ENCODE peak calls at places on chromosomes 5 and 9, in six cellular contexts. One of them, this sample, is unnamed.

GRCh38 chr5:93956006-93956405 is 214.6 kb upstream of the POU5F2 start:
- DNase-seq in omental fat pad: no peak
- DNase-seq in retinal pigment epithelial cell: no peak
- DNase-seq in GM12864: no peak
- DNase-seq in body of pancreas: no peak
- DNase-seq in GM13977: no peak
- DNase-seq in this sample: no peak

GRCh38 chr5:66828551-66829421 is 232.6 kb downstream of the MAST4 start:
- DNase-seq in omental fat pad: peak
- DNase-seq in retinal pigment epithelial cell: peak
- DNase-seq in GM12864: no peak
- DNase-seq in body of pancreas: peak
- DNase-seq in GM13977: no peak
- DNase-seq in this sample: no peak

GRCh38 chr5:129771058-129771838 is 23.4 kb downstream of the MINAR2 start:
- DNase-seq in omental fat pad: no peak
- DNase-seq in retinal pigment epithelial cell: no peak
- DNase-seq in GM12864: peak
- DNase-seq in body of pancreas: peak
- DNase-seq in GM13977: peak
- DNase-seq in this sample: no peak

GRCh38 chr5:66653380-66653779 is 57.2 kb downstream of the MAST4 start:
- DNase-seq in omental fat pad: no peak
- DNase-seq in retinal pigment epithelial cell: no peak
- DNase-seq in GM12864: no peak
- DNase-seq in body of pancreas: no peak
- DNase-seq in GM13977: no peak
- DNase-seq in this sample: no peak

GRCh38 chr9:101727621-101728524 is 10.6 kb downstream of the GRIN3A start:
- DNase-seq in omental fat pad: no peak
- DNase-seq in retinal pigment epithelial cell: no peak
- DNase-seq in GM12864: peak
- DNase-seq in body of pancreas: peak
- DNase-seq in GM13977: peak
- DNase-seq in this sample: no peak

GRCh38 chr5:95864944-95865504 is 42.5 kb upstream of the GLRX start:
- DNase-seq in omental fat pad: no peak
- DNase-seq in retinal pigment epithelial cell: no peak
- DNase-seq in GM12864: no peak
- DNase-seq in body of pancreas: no peak
- DNase-seq in GM13977: no peak
- DNase-seq in this sample: no peak

GRCh38 chr9:36118706-36119105 is 17.8 kb upstream of the GLIPR2 start:
- DNase-seq in omental fat pad: no peak
- DNase-seq in retinal pigment epithelial cell: no peak
- DNase-seq in GM12864: no peak
- DNase-seq in body of pancreas: no peak
- DNase-seq in GM13977: no peak
- DNase-seq in this sample: no peak

GRCh38 chr9:21160178-21160577 is 6.3 kb downstream of the IFNA21 start:
- DNase-seq in omental fat pad: no peak
- DNase-seq in retinal pigment epithelial cell: no peak
- DNase-seq in GM12864: peak
- DNase-seq in body of pancreas: no peak
- DNase-seq in GM13977: no peak
- DNase-seq in this sample: no peak

GRCh38 chr5:134846641-134846960 is 833 bp downstream of the C5orf24 start:
- DNase-seq in omental fat pad: no peak
- DNase-seq in retinal pigment epithelial cell: no peak
- DNase-seq in GM12864: no peak
- DNase-seq in body of pancreas: no peak
- DNase-seq in GM13977: no peak
- DNase-seq in this sample: no peak

GRCh38 chr5:38347040-38347763 is 88.8 kb downstream of the EGFLAM start:
- DNase-seq in omental fat pad: no peak
- DNase-seq in retinal pigment epithelial cell: no peak
- DNase-seq in GM12864: no peak
- DNase-seq in body of pancreas: no peak
- DNase-seq in GM13977: no peak
- DNase-seq in this sample: no peak

GRCh38 chr9:9819886-9820285 is 792.9 kb downstream of the PTPRD start:
- DNase-seq in omental fat pad: no peak
- DNase-seq in retinal pigment epithelial cell: no peak
- DNase-seq in GM12864: no peak
- DNase-seq in body of pancreas: no peak
- DNase-seq in GM13977: no peak
- DNase-seq in this sample: no peak

GRCh38 chr5:144711172-144711571 is 540.5 kb downstream of the KCTD16 start:
- DNase-seq in omental fat pad: no peak
- DNase-seq in retinal pigment epithelial cell: no peak
- DNase-seq in GM12864: no peak
- DNase-seq in body of pancreas: no peak
- DNase-seq in GM13977: no peak
- DNase-seq in this sample: no peak

GRCh38 chr5:131534995-131535394 is 100.0 kb downstream of the RAPGEF6 start:
- DNase-seq in omental fat pad: no peak
- DNase-seq in retinal pigment epithelial cell: no peak
- DNase-seq in GM12864: no peak
- DNase-seq in body of pancreas: no peak
- DNase-seq in GM13977: no peak
- DNase-seq in this sample: no peak

GRCh38 chr5:73218552-73219171 is 45.7 kb downstream of the TMEM174 start:
- DNase-seq in omental fat pad: no peak
- DNase-seq in retinal pigment epithelial cell: no peak
- DNase-seq in GM12864: no peak
- DNase-seq in body of pancreas: no peak
- DNase-seq in GM13977: no peak
- DNase-seq in this sample: no peak

GRCh38 chr5:68344447-68345111 is 129.0 kb downstream of the PIK3R1 start:
- DNase-seq in omental fat pad: no peak
- DNase-seq in retinal pigment epithelial cell: no peak
- DNase-seq in GM12864: no peak
- DNase-seq in body of pancreas: no peak
- DNase-seq in GM13977: peak
- DNase-seq in this sample: peak

GRCh38 chr9:68443560-68443959 is 87.1 kb downstream of the PGM5 start:
- DNase-seq in omental fat pad: no peak
- DNase-seq in retinal pigment epithelial cell: no peak
- DNase-seq in GM12864: no peak
- DNase-seq in body of pancreas: no peak
- DNase-seq in GM13977: no peak
- DNase-seq in this sample: no peak

GRCh38 chr5:5398046-5398445 is 24.4 kb upstream of the ICE1 start:
- DNase-seq in omental fat pad: no peak
- DNase-seq in retinal pigment epithelial cell: no peak
- DNase-seq in GM12864: no peak
- DNase-seq in body of pancreas: no peak
- DNase-seq in GM13977: no peak
- DNase-seq in this sample: no peak

GRCh38 chr9:73683862-73684591 is 532.4 kb downstream of the ANXA1 start:
- DNase-seq in omental fat pad: no peak
- DNase-seq in retinal pigment epithelial cell: no peak
- DNase-seq in GM12864: no peak
- DNase-seq in body of pancreas: no peak
- DNase-seq in GM13977: no peak
- DNase-seq in this sample: no peak

GRCh38 chr9:11794984-11795383 is 898.2 kb upstream of the TYRP1 start:
- DNase-seq in omental fat pad: no peak
- DNase-seq in retinal pigment epithelial cell: no peak
- DNase-seq in GM12864: no peak
- DNase-seq in body of pancreas: no peak
- DNase-seq in GM13977: no peak
- DNase-seq in this sample: no peak

GRCh38 chr5:141743652-141744333 is 61.8 kb upstream of the ARAP3 start:
- DNase-seq in omental fat pad: no peak
- DNase-seq in retinal pigment epithelial cell: no peak
- DNase-seq in GM12864: no peak
- DNase-seq in body of pancreas: no peak
- DNase-seq in GM13977: no peak
- DNase-seq in this sample: no peak

GRCh38 chr9:37564931-37565330 is 11.2 kb downstream of the FBXO10 start:
- DNase-seq in omental fat pad: no peak
- DNase-seq in retinal pigment epithelial cell: no peak
- DNase-seq in GM12864: no peak
- DNase-seq in body of pancreas: no peak
- DNase-seq in GM13977: no peak
- DNase-seq in this sample: no peak

GRCh38 chr5:427415-428087 is 15.4 kb upstream of the EXOC3 start:
- DNase-seq in omental fat pad: no peak
- DNase-seq in retinal pigment epithelial cell: no peak
- DNase-seq in GM12864: no peak
- DNase-seq in body of pancreas: no peak
- DNase-seq in GM13977: peak
- DNase-seq in this sample: no peak

GRCh38 chr5:53479045-53479655 is 1.3 kb upstream of the FST start:
- DNase-seq in omental fat pad: no peak
- DNase-seq in retinal pigment epithelial cell: no peak
- DNase-seq in GM12864: no peak
- DNase-seq in body of pancreas: no peak
- DNase-seq in GM13977: peak
- DNase-seq in this sample: no peak

GRCh38 chr5:150595466-150596031 is 44.9 kb upstream of the SYNPO start:
- DNase-seq in omental fat pad: no peak
- DNase-seq in retinal pigment epithelial cell: no peak
- DNase-seq in GM12864: no peak
- DNase-seq in body of pancreas: no peak
- DNase-seq in GM13977: no peak
- DNase-seq in this sample: no peak

GRCh38 chr5:154788212-154788611 is 33.0 kb downstream of the LARP1 start:
- DNase-seq in omental fat pad: no peak
- DNase-seq in retinal pigment epithelial cell: no peak
- DNase-seq in GM12864: no peak
- DNase-seq in body of pancreas: no peak
- DNase-seq in GM13977: no peak
- DNase-seq in this sample: no peak

DNA sequence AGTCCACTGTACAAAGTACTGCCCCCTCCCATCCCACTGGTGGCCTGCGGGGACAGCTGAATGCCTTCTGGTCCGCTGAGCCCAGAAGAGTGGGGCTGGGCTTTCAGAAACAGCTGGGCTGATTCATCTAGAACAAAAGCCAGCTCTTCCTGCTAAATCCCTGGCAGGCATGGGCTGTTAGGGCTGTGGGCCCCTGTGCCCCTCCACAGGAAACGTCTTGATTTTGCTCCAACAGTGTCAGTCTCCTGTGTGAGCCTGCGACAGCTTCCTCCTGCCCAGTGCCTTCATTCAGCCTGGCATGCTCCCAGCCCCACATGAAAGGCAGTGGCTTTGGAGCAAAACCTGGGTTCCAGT is 6.9 kb upstream of the GSN start:
- DNase-seq in omental fat pad: no peak
- DNase-seq in retinal pigment epithelial cell: no peak
- DNase-seq in GM12864: no peak
- DNase-seq in body of pancreas: no peak
- DNase-seq in GM13977: no peak
- DNase-seq in this sample: no peak
- TF ChIP-seq CTCF in omental fat pad: no peak
- TF ChIP-seq CTCF in retinal pigment epithelial cell: no peak
- TF ChIP-seq CTCF in GM12864: no peak
- TF ChIP-seq CTCF in body of pancreas: no peak
- TF ChIP-seq CTCF in GM13977: no peak
- TF ChIP-seq CTCF in this sample: no peak

DNA sequence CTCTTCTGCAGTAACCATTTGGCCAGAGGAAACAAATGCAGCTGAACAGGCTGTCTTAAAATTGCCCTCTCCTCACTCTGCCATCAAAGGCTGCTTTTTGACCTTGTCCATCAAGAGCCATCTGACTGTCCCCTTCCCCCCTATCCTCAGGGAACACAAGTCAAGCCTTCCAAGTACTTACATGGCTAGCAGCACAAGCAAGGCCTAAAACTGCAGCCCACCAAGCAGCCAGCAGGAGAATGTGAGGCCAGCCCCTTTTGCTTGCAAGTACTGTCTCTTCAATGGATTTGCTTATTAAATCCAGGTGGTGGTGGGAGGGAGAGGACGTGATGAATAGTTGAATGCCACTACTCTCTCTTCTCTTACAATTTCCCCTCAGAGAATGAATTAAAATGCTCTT is 83.5 kb downstream of the HTR1A start:
- DNase-seq in omental fat pad: no peak
- DNase-seq in retinal pigment epithelial cell: no peak
- DNase-seq in GM12864: no peak
- DNase-seq in body of pancreas: no peak
- DNase-seq in GM13977: no peak
- DNase-seq in this sample: no peak
- TF ChIP-seq CTCF in omental fat pad: no peak
- TF ChIP-seq CTCF in retinal pigment epithelial cell: no peak
- TF ChIP-seq CTCF in GM12864: no peak
- TF ChIP-seq CTCF in body of pancreas: no peak
- TF ChIP-seq CTCF in GM13977: no peak
- TF ChIP-seq CTCF in this sample: no peak

GRCh38 chr9:91436841-91437240 is 13.2 kb upstream of the NFIL3 start:
- DNase-seq in omental fat pad: no peak
- DNase-seq in retinal pigment epithelial cell: no peak
- DNase-seq in GM12864: no peak
- DNase-seq in body of pancreas: no peak
- DNase-seq in GM13977: no peak
- DNase-seq in this sample: no peak

GRCh38 chr9:91429501-91429900 is 5.9 kb upstream of the NFIL3 start:
- DNase-seq in omental fat pad: no peak
- DNase-seq in retinal pigment epithelial cell: no peak
- DNase-seq in GM12864: no peak
- DNase-seq in body of pancreas: no peak
- DNase-seq in GM13977: no peak
- DNase-seq in this sample: no peak

GRCh38 chr9:91428927-91429351 is 5.3 kb upstream of the NFIL3 start:
- DNase-seq in omental fat pad: no peak
- DNase-seq in retinal pigment epithelial cell: no peak
- DNase-seq in GM12864: no peak
- DNase-seq in body of pancreas: no peak
- DNase-seq in GM13977: no peak
- DNase-seq in this sample: no peak

GRCh38 chr9:91431485-91431884 is 7.9 kb upstream of the NFIL3 start:
- DNase-seq in omental fat pad: no peak
- DNase-seq in retinal pigment epithelial cell: no peak
- DNase-seq in GM12864: no peak
- DNase-seq in body of pancreas: no peak
- DNase-seq in GM13977: no peak
- DNase-seq in this sample: no peak

DNA sequence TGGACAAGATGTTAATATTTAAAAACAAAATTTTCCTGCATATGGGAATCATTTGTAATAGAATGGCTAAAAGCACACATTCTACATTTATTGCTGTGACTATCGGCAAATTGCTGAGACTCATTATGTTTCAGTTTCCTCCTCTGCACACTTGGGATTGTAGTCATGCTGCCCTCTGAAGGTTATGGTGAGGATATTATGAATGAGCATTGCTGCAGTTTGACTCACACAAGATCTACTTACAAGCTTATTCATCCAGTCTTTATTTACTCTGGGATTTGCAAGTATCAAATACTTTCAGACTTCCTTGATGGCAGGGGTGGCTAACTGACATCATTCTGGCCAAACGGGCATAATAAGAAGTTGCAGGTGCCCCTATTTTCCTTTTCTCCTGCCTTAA is 9.5 kb upstream of the NFIL3 start:
- DNase-seq in omental fat pad: no peak
- DNase-seq in retinal pigment epithelial cell: peak
- DNase-seq in GM12864: no peak
- DNase-seq in body of pancreas: no peak
- DNase-seq in GM13977: peak
- DNase-seq in this sample: no peak
- TF ChIP-seq CTCF in omental fat pad: no peak
- TF ChIP-seq CTCF in retinal pigment epithelial cell: peak
- TF ChIP-seq CTCF in GM12864: peak
- TF ChIP-seq CTCF in body of pancreas: peak
- TF ChIP-seq CTCF in GM13977: peak
- TF ChIP-seq CTCF in this sample: peak

GRCh38 chr5:77855369-77855768 is 79.2 kb upstream of the TBCA start:
- DNase-seq in omental fat pad: no peak
- DNase-seq in retinal pigment epithelial cell: no peak
- DNase-seq in GM12864: no peak
- DNase-seq in body of pancreas: no peak
- DNase-seq in GM13977: no peak
- DNase-seq in this sample: no peak
- TF ChIP-seq CTCF in omental fat pad: no peak
- TF ChIP-seq CTCF in retinal pigment epithelial cell: no peak
- TF ChIP-seq CTCF in GM12864: no peak
- TF ChIP-seq CTCF in body of pancreas: no peak
- TF ChIP-seq CTCF in GM13977: no peak
- TF ChIP-seq CTCF in this sample: no peak

This sample was measured in GM06990.